ENCODE peak calls at places on chromosome 20, in five cellular contexts. H, K, F, C and U are unnamed samples.

GRCh38 chr20:2206957-2207769 is 88.6 kb upstream of the TGM3 start:
- DNase-seq in K (peak; percentile 76), F (peak; percentile 86), H (peak; percentile 38), C (peak; percentile 86), U (peak; percentile 97)

GRCh38 chr20:46594725-46595124 is 44.3 kb upstream of the OCSTAMP start:
- DNase-seq in F (no peak), C (no peak), K (no peak), H (no peak), U (no peak)

GRCh38 chr20:23399568-23400241 is 21.6 kb downstream of the NAPB start:
- DNase-seq in C (no peak), H (peak; percentile 26), F (no peak), K (no peak), U (peak; percentile 43)

GRCh38 chr20:20894753-20895152 is 182.3 kb upstream of the RALGAPA2 start:
- DNase-seq in C (no peak), H (no peak), K (no peak), F (no peak), U (no peak)

GRCh38 chr20:13611726-13612125 is 27.0 kb downstream of the TASP1 start:
- DNase-seq in H (no peak), C (no peak), F (no peak), K (no peak), U (no peak)

GRCh38 chr20:13119583-13119982 is 101.5 kb upstream of the ISM1 start:
- DNase-seq in F (peak; percentile 17), K (no peak), H (peak; percentile 39), C (no peak), U (no peak)

GRCh38 chr20:25285091-25285647 is 37.3 kb downstream of the PYGB start:
- DNase-seq in C (peak; percentile 38), F (peak; percentile 13), H (peak; percentile 16), K (no peak), U (peak; percentile 51)

GRCh38 chr20:373171-373890 is 7.2 kb upstream of the TRIB3 start:
- DNase-seq in H (peak; percentile 73), K (peak; percentile 39), F (no peak), C (peak; percentile 67), U (peak; percentile 67)

GRCh38 chr20:4951299-4951698 is 50.0 kb downstream of the SLC23A2 start:
- DNase-seq in H (no peak), C (no peak), F (peak; percentile 76), K (no peak), U (no peak)

GRCh38 chr20:53103124-53103523 is 131.0 kb downstream of the TSHZ2 start:
- DNase-seq in K (no peak), C (no peak), H (no peak), F (no peak), U (no peak)
- H3K27ac ChIP-seq in K (no peak overlapping the region), C (no peak overlapping the region), H (no peak overlapping the region), F (no peak overlapping the region), U (no peak overlapping the region)

GRCh38 chr20:61866165-61866564 is 199.5 kb downstream of the TAF4 start:
- DNase-seq in C (no peak), K (no peak), F (no peak), H (no peak), U (no peak)
- TF ChIP-seq CTCF in C (no peak), K (no peak), F (no peak), H (no peak), U (no peak)

GRCh38 chr20:59222239-59222981 is 58.8 kb downstream of the ZNF831 start:
- DNase-seq in H (peak; percentile 86), F (peak; percentile 66), K (peak; percentile 81), C (peak; percentile 88), U (peak; percentile 74)

GRCh38 chr20:59221049-59221748 is 57.6 kb downstream of the ZNF831 start:
- DNase-seq in K (no peak), C (no peak), F (peak; percentile 31), H (no peak), U (no peak)

GRCh38 chr20:59221881-59222238 is 58.2 kb downstream of the ZNF831 start:
- DNase-seq in F (no peak), C (no peak), K (no peak), H (no peak), U (no peak)

GRCh38 chr20:59219206-59219605 is 55.6 kb downstream of the ZNF831 start:
- DNase-seq in H (no peak), F (no peak), C (no peak), K (no peak), U (no peak)

DNA sequence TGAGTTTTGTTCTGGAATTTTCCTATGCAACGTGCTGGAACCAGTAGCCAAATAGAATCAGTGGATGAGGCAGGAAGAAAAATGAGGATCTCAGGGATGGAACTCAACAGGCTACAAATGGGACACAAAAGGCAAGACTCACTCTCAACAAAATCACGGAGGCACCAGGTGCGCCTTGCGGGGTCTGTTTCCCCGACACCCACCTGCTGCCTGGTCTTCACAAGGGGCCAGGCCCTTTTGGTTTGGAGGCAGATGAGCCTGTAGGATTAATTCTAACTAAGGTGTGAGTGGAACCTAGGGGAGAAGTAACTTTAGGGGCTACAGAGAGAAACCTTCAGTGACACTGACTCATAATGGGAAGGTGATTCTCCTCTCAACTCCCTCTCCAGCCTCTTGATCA is 56.5 kb downstream of the ZNF831 start:
- DNase-seq in C (no peak), H (no peak), F (no peak), K (no peak), U (no peak)
- H3K27ac ChIP-seq in C (no peak overlapping the region), H (no peak overlapping the region), F (no peak overlapping the region), K (no peak overlapping the region), U (no peak overlapping the region)

DNA sequence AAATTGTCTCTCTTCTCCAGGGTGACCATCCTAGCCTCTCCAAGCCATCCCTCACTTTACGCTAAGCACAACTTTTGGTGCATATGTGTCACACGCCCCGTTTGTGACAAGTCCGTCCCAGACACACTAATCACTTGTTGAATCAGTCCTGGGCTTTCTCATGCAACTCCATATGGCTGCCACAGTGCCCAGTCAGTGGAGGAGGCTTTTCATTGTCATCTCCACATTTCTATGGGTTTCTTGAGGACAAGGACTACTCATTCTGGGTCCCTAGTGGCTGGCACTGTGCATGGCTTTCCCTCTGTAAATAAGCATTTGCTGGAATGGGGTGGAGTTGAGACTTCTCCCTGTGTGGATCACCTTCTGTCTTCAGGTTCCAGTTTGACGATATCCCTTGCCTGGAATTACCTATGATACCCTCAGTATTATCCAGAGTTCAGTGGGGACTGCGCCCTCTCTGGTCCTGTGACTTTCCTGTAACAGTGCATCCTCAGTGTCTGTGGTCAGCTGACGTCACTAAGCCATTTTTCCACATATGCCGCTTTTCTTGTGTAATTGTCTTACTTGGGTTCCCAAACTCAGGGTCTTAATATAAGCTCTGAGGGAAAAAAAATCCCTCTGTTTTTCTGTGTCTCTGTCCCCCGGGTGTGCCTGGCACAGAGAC is 59.8 kb upstream of the MYL9 start:
- DNase-seq in F (no peak), C (peak; percentile 20), H (peak; percentile 31), K (peak; percentile 29), U (no peak)
- TF ChIP-seq CTCF in F (peak; percentile 35), C (no peak), H (no peak), K (peak; percentile 27), U (no peak)

GRCh38 chr20:47926731-47927130 is 141.4 kb upstream of the SULF2 start:
- DNase-seq in H (peak; percentile 45), K (no peak), F (no peak), C (no peak), U (no peak)
- H3K27ac ChIP-seq in H (no peak overlapping the region), K (no peak overlapping the region), F (no peak overlapping the region), C (no peak overlapping the region), U (no peak overlapping the region)

GRCh38 chr20:64038579-64039292 is 2.8 kb downstream of the C20orf204 start:
- DNase-seq in C (peak; percentile 86), F (peak; percentile 61), K (peak; percentile 73), H (peak; percentile 84), U (peak; percentile 96)
- TF ChIP-seq CTCF in C (peak; percentile 69), F (peak; percentile 67), K (peak; percentile 60), H (peak; percentile 86), U (peak; percentile 77)

GRCh38 chr20:44650777-44651493 is 564 bp downstream of the ADA start:
- DNase-seq in C (no peak), F (no peak), K (peak; percentile 42), H (no peak), U (no peak)
- H3K27ac ChIP-seq in C (peak overlapping the region; percentile 83), F (peak overlapping the region; percentile 52), K (peak overlapping the region; percentile 58), H (no peak overlapping the region), U (peak overlapping the region; percentile 84)